ENCODE peak calls at places on chromosome 20, in ten cellular contexts. D, V, R, L, X, P, O, J, Q and C are unnamed samples.

GRCh38 chr20:47985092-47985850 is 200.0 kb upstream of the SULF2 start:
- DNase-seq in L (no peak), J (no peak), V (peak; percentile 69), Q (no peak), R (no peak), X (peak; percentile 18), O (no peak), D (no peak), P (peak; percentile 40), C (no peak)

GRCh38 chr20:55513966-55514365 is 491.4 kb downstream of the CBLN4 start:
- DNase-seq in O (no peak), Q (no peak), X (no peak), V (no peak), D (no peak), P (no peak), J (no peak), L (no peak), R (no peak), C (no peak)

GRCh38 chr20:64188682-64189529 is 24.7 kb downstream of the MYT1 start:
- DNase-seq in R (peak; percentile 25), Q (peak; percentile 42), V (no peak), D (no peak), O (no peak), X (peak; percentile 69), J (no peak), L (peak; percentile 20), P (peak; percentile 88), C (no peak)

GRCh38 chr20:58461104-58461503 is 54.1 kb downstream of the APCDD1L start:
- DNase-seq in L (no peak), V (no peak), J (no peak), R (no peak), O (no peak), D (no peak), P (no peak), X (no peak), Q (no peak), C (no peak)

GRCh38 chr20:63697357-63697867 is 960 bp downstream of the TNFRSF6B start:
- DNase-seq in L (no peak), D (no peak), O (no peak), R (no peak), P (no peak), V (no peak), J (no peak), X (no peak), Q (no peak), C (no peak)

GRCh38 chr20:40860487-40860902 is 168.1 kb upstream of the TOP1 start:
- DNase-seq in L (peak; percentile 72), J (no peak), V (no peak), X (peak; percentile 70), R (peak; percentile 82), Q (no peak), D (no peak), P (no peak), O (no peak), C (no peak)

GRCh38 chr20:10074513-10074912 is 39.7 kb downstream of the ANKEF1 start:
- DNase-seq in X (peak; percentile 90), D (no peak), O (no peak), P (peak; percentile 81), Q (no peak), L (peak; percentile 90), J (no peak), R (peak; percentile 87), V (peak; percentile 36), C (no peak)

GRCh38 chr20:1895674-1896496 is 678 bp downstream of the SIRPA start:
- DNase-seq in R (peak; percentile 27), L (peak; percentile 30), V (peak; percentile 33), J (no peak), X (no peak), D (no peak), Q (no peak), P (no peak), O (no peak), C (no peak)

GRCh38 chr20:17856024-17856564 is 112.5 kb downstream of the SNX5 start:
- DNase-seq in X (peak; percentile 28), J (peak; percentile 17), D (no peak), P (no peak), V (no peak), R (no peak), O (peak; percentile 61), L (peak; percentile 44), Q (no peak), C (peak; percentile 20)

GRCh38 chr20:61436674-61437279 is 184.7 kb downstream of the CDH4 start:
- DNase-seq in P (peak; percentile 32), R (peak; percentile 72), L (peak; percentile 37), J (no peak), Q (peak; percentile 61), O (no peak), V (no peak), X (peak; percentile 58), D (no peak), C (peak; percentile 22)

GRCh38 chr20:20223981-20224380 is 143.9 kb upstream of the INSM1 start:
- DNase-seq in X (no peak), J (no peak), Q (no peak), R (no peak), L (no peak), D (no peak), V (no peak), P (no peak), O (no peak), C (no peak)

GRCh38 chr20:49165611-49166010 is 22.5 kb downstream of the STAU1 start:
- DNase-seq in D (no peak), O (no peak), P (no peak), V (no peak), Q (no peak), R (no peak), X (no peak), J (no peak), L (no peak), C (no peak)

GRCh38 chr20:17912916-17913315 is 55.7 kb downstream of the SNX5 start:
- DNase-seq in R (peak; percentile 51), O (no peak), D (no peak), J (no peak), Q (no peak), X (peak; percentile 43), V (no peak), L (peak; percentile 31), P (no peak), C (no peak)

GRCh38 chr20:2817891-2818595 is 1.9 kb downstream of the TMEM239 start:
- DNase-seq in P (no peak), R (peak; percentile 25), Q (no peak), J (no peak), V (no peak), O (no peak), X (no peak), D (no peak), L (peak; percentile 32), C (no peak)

GRCh38 chr20:58754584-58754983 is 62.0 kb downstream of the NPEPL1 start:
- DNase-seq in Q (no peak), D (no peak), X (no peak), J (no peak), V (no peak), R (no peak), O (no peak), P (no peak), L (no peak), C (no peak)

GRCh38 chr20:5608448-5609161 is 141.6 kb upstream of the SHLD1 start:
- DNase-seq in D (no peak), R (peak; percentile 61), V (no peak), O (no peak), Q (no peak), L (peak; percentile 68), X (peak; percentile 62), J (no peak), P (peak; percentile 52), C (no peak)

GRCh38 chr20:38204936-38205435 is 39.9 kb upstream of the TGM2 start:
- DNase-seq in J (no peak), R (no peak), D (no peak), O (no peak), P (no peak), X (peak; percentile 66), L (peak; percentile 68), Q (no peak), V (no peak), C (no peak)

GRCh38 chr20:3888622-3889488 is at the start of gene PANK2:
- DNase-seq in D (peak; percentile 97), P (peak; percentile 100), V (peak; percentile 99), L (peak; percentile 99), Q (peak; percentile 97), R (peak; percentile 99), O (peak; percentile 98), J (peak; percentile 96), X (peak; percentile 98), C (peak; percentile 99)
- TF ChIP-seq CTCF in D (no peak), P (peak; percentile 30), V (peak; percentile 46), L (peak; percentile 48), Q (peak; percentile 60), R (peak; percentile 69), O (peak; percentile 48), J (no peak), X (peak; percentile 66), C (peak; percentile 46)

GRCh38 chr20:46438156-46438750 is 31.8 kb upstream of the ELMO2 start:
- DNase-seq in D (no peak), V (no peak), P (peak; percentile 50), J (no peak), O (no peak), Q (no peak), X (peak; percentile 32), R (peak; percentile 47), L (peak; percentile 67), C (no peak)
- TF ChIP-seq CTCF in D (no peak), V (no peak), P (peak; percentile 49), J (no peak), O (peak; percentile 15), Q (peak; percentile 52), X (peak; percentile 49), R (peak; percentile 48), L (peak; percentile 57), C (peak; percentile 14)

GRCh38 chr20:51284871-51285270 is 257.6 kb downstream of the NFATC2 start:
- DNase-seq in Q (no peak), L (no peak), D (no peak), R (no peak), V (no peak), X (no peak), O (no peak), P (no peak), J (no peak), C (no peak)

GRCh38 chr20:51287628-51288413 is 254.7 kb downstream of the NFATC2 start:
- DNase-seq in Q (no peak), X (no peak), J (no peak), V (no peak), R (no peak), O (no peak), D (no peak), L (no peak), P (no peak), C (no peak)

GRCh38 chr20:51285684-51286083 is 256.8 kb downstream of the NFATC2 start:
- DNase-seq in P (no peak), J (no peak), R (no peak), X (no peak), V (no peak), L (no peak), D (no peak), O (no peak), Q (no peak), C (no peak)

GRCh38 chr20:51286758-51287157 is 255.8 kb downstream of the NFATC2 start:
- DNase-seq in J (no peak), V (no peak), D (no peak), X (no peak), O (no peak), R (no peak), P (no peak), L (no peak), Q (no peak), C (no peak)

GRCh38 chr20:51284161-51284560 is 258.4 kb downstream of the NFATC2 start:
- DNase-seq in P (no peak), D (no peak), V (no peak), L (no peak), Q (no peak), J (no peak), O (no peak), R (no peak), X (peak; percentile 59), C (no peak)
- TF ChIP-seq CTCF in P (no peak), D (no peak), V (no peak), L (no peak), Q (no peak), J (no peak), O (no peak), R (no peak), X (no peak), C (no peak)

GRCh38 chr20:36830791-36831691 is 44.9 kb upstream of the TLDC2 start:
- DNase-seq in R (peak; percentile 89), Q (no peak), P (no peak), J (no peak), V (peak; percentile 41), O (no peak), D (no peak), L (peak; percentile 79), X (peak; percentile 23), C (no peak)
- TF ChIP-seq CTCF in R (peak; percentile 85), Q (peak; percentile 23), P (no peak), J (no peak), V (peak; percentile 31), O (peak; percentile 30), D (no peak), L (peak; percentile 73), X (peak; percentile 33), C (peak; percentile 43)